ENCODE peak calls at places on chromosomes 4 and X, in nine cellular contexts. G is CD4-positive, alpha-beta T cell; M is endothelial cell; R is astrocyte; X is PC-3; B is psoas muscle; F is WTC11; L is retinal pigment epithelial cell; I is fibroblast of lung. Y is an unnamed sample.

GRCh38 chr4:85452073-85452764 is 22.7 kb upstream of the ARHGAP24 start:
- DNase-seq in G (no peak), M (no peak), R (no peak), F (no peak), X (no peak), L (no peak), I (no peak), B (no peak), Y (no peak)

GRCh38 chr4:107666134-107666533 is 53.9 kb downstream of the PAPSS1 start:
- DNase-seq in G (no peak), X (peak), F (no peak), R (peak), L (peak), I (peak), B (no peak), M (no peak), Y (no peak)

GRCh38 chr4:38078590-38079381 is 118.6 kb downstream of the PTTG2 start:
- DNase-seq in R (peak), M (no peak), X (peak), I (peak), G (no peak), L (peak), B (no peak), F (no peak), Y (no peak)

GRCh38 chr4:3482707-3483106 is 19.6 kb downstream of the DOK7 start:
- DNase-seq in L (no peak), B (no peak), M (no peak), X (no peak), F (no peak), R (no peak), G (no peak), I (no peak), Y (no peak)

GRCh38 chr4:80321341-80321740 is 14.2 kb upstream of the CFAP299 start:
- DNase-seq in L (no peak), F (no peak), I (no peak), R (no peak), M (no peak), G (no peak), B (no peak), X (no peak), Y (no peak)

GRCh38 chr4:25993564-25994185 is 79.7 kb downstream of the SMIM20 start:
- DNase-seq in I (peak), R (peak), X (peak), G (no peak), M (peak), F (peak), L (no peak), B (peak), Y (peak)

GRCh38 chrX:152072236-152072635 is 66.1 kb downstream of the MAGEA10 start:
- DNase-seq in R (peak), I (peak), B (no peak), M (no peak), F (no peak), X (peak), L (peak), G (no peak), Y (no peak)

GRCh38 chr4:124409044-124409443 is 303.5 kb downstream of the ANKRD50 start:
- DNase-seq in B (no peak), M (no peak), R (peak), X (peak), F (no peak), G (no peak), L (no peak), I (no peak), Y (no peak)

GRCh38 chr4:82432596-82432995 is 2.2 kb downstream of the ENOPH1 start:
- DNase-seq in I (no peak), X (no peak), M (no peak), G (no peak), B (no peak), F (no peak), L (no peak), R (no peak), Y (no peak)

GRCh38 chr4:67723949-67724348 is 23.0 kb upstream of the UBA6 start:
- DNase-seq in F (peak), B (no peak), X (no peak), R (no peak), M (no peak), G (no peak), L (no peak), I (no peak), Y (no peak)
- TF ChIP-seq CTCF in F (peak), B (no peak), X (peak), R (no peak), M (no peak), G (no peak), L (peak), I (no peak), Y (no peak)

DNA sequence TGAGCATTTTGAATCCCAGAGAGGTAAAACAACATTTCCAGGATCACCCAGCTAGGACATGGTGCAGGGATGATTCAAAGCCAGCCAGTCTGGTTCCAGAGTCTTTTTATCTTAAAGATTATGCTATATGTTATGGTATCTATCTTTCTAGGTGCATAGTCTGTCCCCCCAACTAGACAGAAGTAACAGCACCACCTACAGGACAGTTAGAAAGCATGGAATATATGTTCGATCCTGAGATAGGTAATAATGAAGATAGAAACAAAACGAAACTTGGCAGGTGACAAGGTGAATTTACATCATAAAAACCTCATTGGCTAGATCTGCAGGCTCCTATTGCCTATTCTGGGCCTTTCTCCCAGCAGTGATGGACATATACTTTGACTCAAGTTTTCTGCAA is 723.2 kb downstream of the SMARCA1 start:
- DNase-seq in I (no peak), L (no peak), G (no peak), X (no peak), B (no peak), R (no peak), F (no peak), M (no peak), Y (no peak)
- TF ChIP-seq CTCF in I (no peak), L (no peak), G (no peak), X (peak), B (no peak), R (no peak), F (peak), M (no peak), Y (no peak)

GRCh38 chrX:41808042-41808441 is 84.1 kb downstream of the GPR82 start:
- DNase-seq in B (no peak), L (no peak), G (no peak), R (no peak), M (no peak), I (no peak), X (no peak), F (no peak), Y (no peak)

GRCh38 chrX:41799661-41800060 is 75.7 kb downstream of the GPR82 start:
- DNase-seq in I (no peak), L (no peak), R (no peak), G (no peak), B (no peak), X (no peak), F (no peak), M (no peak), Y (no peak)

DNA sequence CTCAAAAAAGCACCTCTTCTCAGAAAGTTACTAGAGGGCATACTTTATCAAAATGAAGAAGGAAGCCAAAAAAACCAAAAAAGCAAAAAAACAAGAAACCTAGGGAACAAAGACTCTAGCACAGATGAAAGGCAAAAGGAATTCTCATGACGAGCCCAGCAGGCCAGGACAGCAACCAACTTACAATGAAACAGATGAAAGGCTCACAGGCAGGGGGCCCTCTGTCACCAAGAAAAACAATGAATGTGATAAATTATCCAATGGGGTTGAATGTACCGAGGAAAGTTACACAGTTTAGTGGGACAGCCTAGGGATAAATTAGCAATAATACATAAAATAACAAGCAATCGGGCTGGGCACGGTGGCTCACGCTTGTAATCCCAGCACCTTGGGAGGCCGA is 79.0 kb downstream of the GPR82 start:
- DNase-seq in B (no peak), I (no peak), G (no peak), X (no peak), F (peak), M (no peak), L (no peak), R (no peak), Y (no peak)
- TF ChIP-seq CTCF in B (peak), I (no peak), G (no peak), X (peak), F (no peak), M (no peak), L (no peak), R (no peak), Y (no peak)

GRCh38 chr4:5812506-5813229 is 80.2 kb downstream of the CRMP1 start:
- DNase-seq in F (no peak), B (no peak), L (no peak), G (no peak), I (peak), R (peak), X (peak), M (peak), Y (peak)
- TF ChIP-seq CTCF in F (peak), B (peak), L (peak), G (peak), I (peak), R (peak), X (peak), M (peak), Y (peak)

GRCh38 chrX:119984652-119985051 is 41.1 kb upstream of the NKAP start:
- DNase-seq in L (no peak), I (no peak), X (peak), F (no peak), B (no peak), G (no peak), R (no peak), M (no peak), Y (no peak)

GRCh38 chrX:119986203-119986602 is 42.7 kb upstream of the NKAP start:
- DNase-seq in G (no peak), I (no peak), F (no peak), B (no peak), X (no peak), R (no peak), M (no peak), L (no peak), Y (no peak)

GRCh38 chrX:119983494-119983893 is 39.9 kb upstream of the NKAP start:
- DNase-seq in B (no peak), X (no peak), I (no peak), F (no peak), R (no peak), G (no peak), L (no peak), M (no peak), Y (no peak)

GRCh38 chrX:119982145-119982544 is 38.6 kb upstream of the NKAP start:
- DNase-seq in L (no peak), I (no peak), M (no peak), B (no peak), F (no peak), X (no peak), G (no peak), R (no peak), Y (no peak)

DNA sequence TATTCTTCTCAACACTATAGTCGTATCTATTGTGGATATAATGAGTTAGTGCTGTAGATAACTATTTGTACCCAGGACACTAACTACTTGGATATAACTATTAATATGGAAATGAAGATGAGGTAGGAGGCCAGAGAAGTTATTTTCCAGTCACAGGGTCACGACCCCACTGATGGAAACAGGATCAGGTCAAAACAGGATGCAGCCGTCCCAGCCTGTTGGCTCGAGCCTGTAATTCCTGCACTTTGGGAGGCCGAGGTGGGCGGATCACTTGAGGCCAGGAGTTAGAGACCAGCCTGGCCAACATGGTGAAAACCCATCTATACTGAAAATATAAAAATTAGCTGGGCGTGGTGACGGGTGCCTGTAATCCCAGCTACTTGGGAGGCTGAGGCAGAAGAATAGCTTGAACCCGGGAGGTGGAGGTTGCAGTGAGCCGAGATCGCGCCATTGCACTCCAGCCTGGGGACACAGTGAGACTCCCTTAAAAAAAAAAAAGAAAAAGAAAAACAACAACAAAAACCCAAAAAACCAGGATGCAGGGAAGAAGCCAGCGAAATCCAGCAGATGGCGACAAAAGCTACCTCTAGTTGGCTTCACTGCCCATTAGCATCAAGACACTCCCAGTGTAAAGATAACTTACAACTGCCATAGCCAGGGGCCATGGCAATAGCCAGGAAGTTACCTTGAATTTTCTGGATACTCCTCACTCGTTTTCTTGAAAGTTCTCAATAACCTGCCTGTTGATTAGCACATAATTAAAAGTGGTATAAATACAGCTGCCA is 37.9 kb upstream of the NKAP start:
- DNase-seq in B (no peak), F (peak), M (no peak), G (no peak), I (peak), X (peak), L (no peak), R (no peak), Y (peak)
- TF ChIP-seq CTCF in B (peak), F (no peak), M (peak), G (no peak), I (peak), X (peak), L (peak), R (peak), Y (peak)

DNA sequence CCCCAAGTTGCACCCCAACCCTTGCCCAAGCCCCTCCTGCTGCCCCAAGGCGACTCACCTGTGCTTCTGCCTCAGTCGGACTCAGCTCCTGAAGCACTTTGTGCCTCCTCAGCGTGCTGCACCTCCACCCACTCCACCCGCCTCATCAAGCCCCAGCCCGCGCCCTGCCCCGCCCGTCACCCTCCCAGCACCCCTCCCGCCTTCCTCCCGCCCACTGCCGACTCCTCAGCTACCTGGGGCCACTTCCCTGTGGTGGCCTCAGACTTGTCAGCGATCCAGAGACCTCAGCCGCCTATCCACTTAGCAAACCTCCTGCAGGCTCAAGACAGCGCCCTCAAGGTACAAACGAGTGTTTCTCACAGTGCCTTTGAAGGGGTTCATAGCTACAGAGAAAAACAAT is 19.6 kb upstream of the IQCM start:
- DNase-seq in X (no peak), L (no peak), M (no peak), F (peak), R (no peak), I (no peak), G (no peak), B (no peak), Y (no peak)
- TF ChIP-seq CTCF in X (no peak), L (no peak), M (no peak), F (no peak), R (no peak), I (no peak), G (no peak), B (no peak), Y (no peak)

GRCh38 chr4:145868637-145869409 is 69.8 kb downstream of the ZNF827 start:
- DNase-seq in M (no peak), B (no peak), G (no peak), L (no peak), R (no peak), I (peak), X (peak), F (no peak), Y (no peak)
- TF ChIP-seq CTCF in M (peak), B (no peak), G (no peak), L (peak), R (peak), I (no peak), X (peak), F (no peak), Y (no peak)

GRCh38 chr4:41158274-41158673 is 56.1 kb downstream of the APBB2 start:
- DNase-seq in G (no peak), R (no peak), M (no peak), B (no peak), L (no peak), I (no peak), F (no peak), X (no peak), Y (no peak)
- TF ChIP-seq CTCF in G (no peak), R (no peak), M (no peak), B (no peak), L (no peak), I (no peak), F (no peak), X (no peak), Y (no peak)

Y was measured in nephron progenitor cell.